ENCODE peak calls at places on chromosomes 5 and 9, in ten cellular contexts. G is activated B cell treated with CpG ODN at 0.5 μM for 24 hours, C is neural crest cell, F is nephron progenitor cell, W is suprapubic skin, X is omental fat pad, Q is mucosa of descending colon, K is endothelial cell, E is A549, S is Peyer's patch. P is an unnamed sample.
A peak's percentile ranks its signal among the peaks of the same experiment; 100 is the strongest.

GRCh38 chr5:75412111-75412990 is 75.3 kb downstream of the HMGCR start:
- DNase-seq in G (no peak), C (no peak), F (no peak), W (no peak), X (no peak), Q (no peak), K (no peak), E (no peak), S (no peak), P (no peak)

GRCh38 chr5:65076251-65076869 is 307.6 kb downstream of the CWC27 start:
- DNase-seq in G (no peak), C (no peak), F (no peak), W (no peak), X (no peak), Q (no peak), K (peak; percentile 16), E (peak; percentile 43), S (peak; percentile 69), P (no peak)

GRCh38 chr5:175531361-175531760 is 53.0 kb downstream of the SFXN1 start:
- DNase-seq in G (no peak), C (no peak), F (no peak), W (no peak), X (no peak), Q (no peak), K (no peak), E (no peak), S (no peak), P (no peak)

GRCh38 chr9:126474786-126475485 is 138.8 kb upstream of the LMX1B start:
- DNase-seq in G (no peak), C (no peak), F (no peak), W (no peak), X (no peak), Q (no peak), K (no peak), E (peak; percentile 69), S (no peak), P (no peak)

GRCh38 chr9:126805546-126806262 is 864 bp downstream of the ZBTB43 start:
- DNase-seq in G (peak; percentile 39), C (no peak), F (peak; percentile 12), W (no peak), X (peak; percentile 50), Q (peak; percentile 57), K (no peak), E (no peak), S (peak; percentile 45), P (peak; percentile 66)

GRCh38 chr5:31347558-31347905 is 154.0 kb downstream of the CDH6 start:
- DNase-seq in G (no peak), C (no peak), F (no peak), W (no peak), X (no peak), Q (no peak), K (no peak), E (no peak), S (no peak), P (no peak)

GRCh38 chr9:107481035-107481434 is 8.5 kb downstream of the KLF4 start:
- DNase-seq in G (no peak), C (no peak), F (no peak), W (no peak), X (no peak), Q (no peak), K (no peak), E (peak; percentile 32), S (no peak), P (no peak)

GRCh38 chr9:37035472-37036236 is 1.6 kb upstream of the PAX5 start:
- DNase-seq in G (peak; percentile 47), C (peak; percentile 52), F (peak; percentile 55), W (no peak), X (no peak), Q (no peak), K (peak; percentile 32), E (no peak), S (peak; percentile 52), P (peak; percentile 53)

GRCh38 chr5:156178117-156178516 is 148.8 kb upstream of the SGCD start:
- DNase-seq in G (no peak), C (no peak), F (no peak), W (no peak), X (no peak), Q (no peak), K (no peak), E (no peak), S (no peak), P (no peak)

GRCh38 chr5:103890313-103890712 is 327.7 kb upstream of the NUDT12 start:
- DNase-seq in G (no peak), C (no peak), F (no peak), W (no peak), X (no peak), Q (no peak), K (no peak), E (no peak), S (no peak), P (no peak)

GRCh38 chr5:72300590-72301339 is 19.3 kb downstream of the MRPS27 start:
- DNase-seq in G (no peak), C (no peak), F (no peak), W (no peak), X (no peak), Q (no peak), K (no peak), E (no peak), S (no peak), P (no peak)

GRCh38 chr9:114174876-114175771 is 19.8 kb downstream of the COL27A1 start:
- DNase-seq in G (no peak), C (no peak), F (no peak), W (no peak), X (no peak), Q (peak; percentile 13), K (no peak), E (no peak), S (no peak), P (no peak)

GRCh38 chr5:135353952-135354721 is 44.9 kb downstream of the MACROH2A1 start:
- DNase-seq in G (no peak), C (no peak), F (no peak), W (no peak), X (no peak), Q (no peak), K (no peak), E (no peak), S (no peak), P (no peak)

GRCh38 chr9:87698069-87698809 is 27.7 kb upstream of the CTSL start:
- DNase-seq in G (no peak), C (no peak), F (no peak), W (no peak), X (no peak), Q (no peak), K (no peak), E (no peak), S (no peak), P (no peak)

GRCh38 chr9:131367445-131367844 is 26.4 kb upstream of the PRRC2B start:
- DNase-seq in G (no peak), C (no peak), F (no peak), W (no peak), X (no peak), Q (no peak), K (no peak), E (no peak), S (no peak), P (no peak)

GRCh38 chr9:131361202-131361833 is 32.6 kb upstream of the PRRC2B start:
- DNase-seq in G (no peak), C (no peak), F (no peak), W (no peak), X (no peak), Q (peak; percentile 49), K (no peak), E (no peak), S (no peak), P (no peak)

GRCh38 chr9:131370638-131371037 is 23.2 kb upstream of the PRRC2B start:
- DNase-seq in G (no peak), C (no peak), F (no peak), W (no peak), X (no peak), Q (no peak), K (no peak), E (no peak), S (no peak), P (no peak)

GRCh38 chr9:131365546-131365945 is 28.3 kb upstream of the PRRC2B start:
- DNase-seq in G (no peak), C (no peak), F (no peak), W (no peak), X (no peak), Q (no peak), K (no peak), E (no peak), S (no peak), P (no peak)

GRCh38 chr9:131366745-131367401 is 27.0 kb upstream of the PRRC2B start:
- DNase-seq in G (no peak), C (no peak), F (peak; percentile 37), W (no peak), X (no peak), Q (no peak), K (peak; percentile 36), E (peak; percentile 65), S (peak; percentile 38), P (no peak)
- TF ChIP-seq CTCF in G (no peak), C (peak; percentile 52), F (no peak), W (no peak), X (no peak), Q (no peak), K (no peak), E (peak; percentile 47), S (peak; percentile 16), P (no peak)

GRCh38 chr5:139461698-139462097 is 845 bp downstream of the ECSCR start:
- DNase-seq in G (no peak), C (no peak), F (no peak), W (no peak), X (no peak), Q (no peak), K (no peak), E (no peak), S (no peak), P (no peak)
- TF ChIP-seq CTCF in G (no peak), C (no peak), F (no peak), W (no peak), X (no peak), Q (no peak), K (no peak), E (no peak), S (no peak), P (no peak)

GRCh38 chr5:152271420-152271819 is 133.7 kb downstream of the NMUR2 start:
- DNase-seq in G (no peak), C (no peak), F (peak; percentile 9), W (no peak), X (no peak), Q (no peak), K (peak; percentile 24), E (peak; percentile 1), S (no peak), P (no peak)
- TF ChIP-seq CTCF in G (no peak), C (peak; percentile 62), F (peak; percentile 32), W (no peak), X (no peak), Q (no peak), K (no peak), E (no peak), S (no peak), P (no peak)

DNA sequence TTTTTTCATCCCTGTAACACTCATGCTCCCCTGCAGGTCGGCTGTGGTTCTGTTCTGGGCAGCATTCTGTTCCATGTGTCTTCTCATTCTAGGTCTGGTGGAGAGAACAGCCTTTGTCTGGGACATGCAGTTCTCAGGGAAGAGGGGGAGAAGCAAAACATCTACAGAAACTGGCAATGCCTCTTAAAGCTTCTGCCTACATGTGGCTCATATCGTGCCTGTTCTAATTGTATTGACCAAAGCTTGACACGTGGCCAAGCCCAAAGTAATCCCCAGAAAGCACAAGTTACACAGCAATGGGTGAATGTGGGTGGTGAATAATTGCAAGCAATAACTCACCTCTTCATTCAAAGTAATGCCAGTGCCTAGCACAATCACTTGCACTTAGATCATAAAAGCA is 218.2 kb upstream of the IL12B start:
- DNase-seq in G (no peak), C (no peak), F (no peak), W (no peak), X (no peak), Q (no peak), K (no peak), E (no peak), S (no peak), P (no peak)
- TF ChIP-seq CTCF in G (no peak), C (no peak), F (no peak), W (no peak), X (no peak), Q (no peak), K (no peak), E (no peak), S (no peak), P (no peak)

P was measured in GM06990.